ENCODE peak calls at places on chromosomes 3 and 15, in four cellular contexts. S, A, H and I are unnamed samples.

GRCh38 chr15:28984421-28985375 is 98.9 kb downstream of the APBA2 start:
- DNase-seq in S (no peak), H (no peak), A (no peak), I (peak)

GRCh38 chr15:60391722-60392340 is 6.0 kb downstream of the ANXA2 start:
- DNase-seq in H (no peak), A (no peak), S (no peak), I (peak)

GRCh38 chr3:70982700-70983140 is 600.8 kb downstream of the FOXP1 start:
- DNase-seq in H (peak), S (peak), A (no peak), I (no peak)

GRCh38 chr3:30082652-30083051 is 523.7 kb upstream of the TGFBR2 start:
- DNase-seq in A (no peak), H (peak), S (no peak), I (no peak)

GRCh38 chr3:62562596-62562995 is 189.2 kb upstream of the FEZF2 start:
- DNase-seq in H (no peak), S (no peak), A (no peak), I (no peak)

GRCh38 chr3:190172751-190173150 is 52.1 kb upstream of the P3H2 start:
- DNase-seq in A (no peak), S (no peak), H (no peak), I (no peak)

GRCh38 chr15:47718474-47719440 is 1.5 kb downstream of the SEMA6D start:
- DNase-seq in S (no peak), H (no peak), A (peak), I (no peak)

GRCh38 chr3:101779047-101779807 is at the start of gene NXPE3:
- DNase-seq in A (peak), H (peak), S (peak), I (peak)

GRCh38 chr3:44529927-44530326 is 25.1 kb upstream of the ZKSCAN7 start:
- DNase-seq in A (no peak), H (peak), S (no peak), I (no peak)

GRCh38 chr15:51076898-51077564 is 17.7 kb downstream of the TNFAIP8L3 start:
- DNase-seq in A (peak), S (no peak), H (peak), I (no peak)

GRCh38 chr15:56369234-56369633 is 4.0 kb downstream of the TEX9 start:
- DNase-seq in S (no peak), A (no peak), H (no peak), I (no peak)

GRCh38 chr3:78048698-78049097 is 1008.8 kb downstream of the ROBO2 start:
- DNase-seq in A (peak), S (no peak), H (no peak), I (no peak)

GRCh38 chr3:21020681-21021080 is 730.3 kb downstream of the ZNF385D start:
- DNase-seq in S (no peak), H (no peak), A (no peak), I (no peak)

GRCh38 chr3:118369892-118370491 is 664.7 kb downstream of the IGSF11 start:
- DNase-seq in A (no peak), H (no peak), S (no peak), I (no peak)

GRCh38 chr15:63038926-63039673 is 3.4 kb upstream of the TPM1 start:
- DNase-seq in S (no peak), H (no peak), A (no peak), I (no peak)

GRCh38 chr15:73804421-73804820 is 51.3 kb upstream of the INSYN1 start:
- DNase-seq in H (no peak), S (no peak), A (no peak), I (no peak)

GRCh38 chr15:29113336-29114276 is 156.0 kb downstream of the NSMCE3 start:
- DNase-seq in A (no peak), H (no peak), S (no peak), I (no peak)

GRCh38 chr3:25856902-25857518 is 67.1 kb downstream of the OXSM start:
- DNase-seq in S (no peak), A (peak), H (no peak), I (no peak)

GRCh38 chr3:10688126-10688525 is 127.9 kb upstream of the SLC6A11 start:
- DNase-seq in S (no peak), A (no peak), H (no peak), I (no peak)

GRCh38 chr3:146339262-146339808 is 88.4 kb upstream of the PLSCR4 start:
- DNase-seq in A (no peak), H (no peak), S (no peak), I (no peak)

GRCh38 chr15:44427756-44428724 is 611 bp downstream of the CTDSPL2 start:
- DNase-seq in S (no peak), H (peak), A (no peak), I (no peak)

GRCh38 chr15:72168131-72168825 is 29.3 kb downstream of the GRAMD2A start:
- DNase-seq in H (no peak), A (no peak), S (no peak), I (no peak)

GRCh38 chr3:115280531-115280930 is 133.4 kb upstream of the ZBTB20 start:
- DNase-seq in A (no peak), H (no peak), S (no peak), I (no peak)

GRCh38 chr3:99659965-99660364 is 21.6 kb downstream of the COL8A1 start:
- DNase-seq in A (no peak), S (no peak), H (no peak), I (no peak)

GRCh38 chr15:96334705-96335428 is 4.4 kb downstream of the NR2F2 start:
- DNase-seq in A (peak), S (no peak), H (no peak), I (no peak)

GRCh38 chr3:55701997-55702396 is 214.9 kb upstream of the WNT5A start:
- DNase-seq in S (no peak), A (no peak), H (no peak), I (no peak)

GRCh38 chr15:96171271-96171739 is 159.2 kb upstream of the NR2F2 start:
- DNase-seq in H (no peak), A (no peak), S (no peak), I (no peak)

GRCh38 chr3:3799173-3800075 is at the start of gene LRRN1:
- DNase-seq in S (no peak), A (peak), H (peak), I (peak)

GRCh38 chr15:88663216-88663615 is 24.4 kb downstream of the ISG20 start:
- DNase-seq in H (no peak), S (no peak), A (no peak), I (peak)

GRCh38 chr15:70351941-70352774 is 254.4 kb upstream of the TLE3 start:
- DNase-seq in S (no peak), A (no peak), H (no peak), I (peak)

GRCh38 chr3:64741344-64741743 is 53.5 kb upstream of the ADAMTS9 start:
- DNase-seq in S (no peak), A (no peak), H (no peak), I (no peak)

GRCh38 chr3:86793786-86794185 is 197.2 kb downstream of the VGLL3 start:
- DNase-seq in H (no peak), A (no peak), S (peak), I (no peak)

GRCh38 chr15:38187646-38188313 is 64.9 kb upstream of the SPRED1 start:
- DNase-seq in S (no peak), A (no peak), H (no peak), I (no peak)

GRCh38 chr3:78737988-78738387 is 1029.8 kb downstream of the ROBO1 start:
- DNase-seq in H (no peak), A (no peak), S (no peak), I (no peak)

GRCh38 chr3:100384735-100385134 is 16.2 kb downstream of the TOMM70 start:
- DNase-seq in H (no peak), S (no peak), A (no peak), I (no peak)

GRCh38 chr15:100141304-100142080 is 200.3 kb downstream of the ADAMTS17 start:
- DNase-seq in H (no peak), A (no peak), S (no peak), I (no peak)

GRCh38 chr15:61038387-61038786 is 190.7 kb downstream of the RORA start:
- DNase-seq in H (no peak), A (no peak), S (peak), I (no peak)

DNA sequence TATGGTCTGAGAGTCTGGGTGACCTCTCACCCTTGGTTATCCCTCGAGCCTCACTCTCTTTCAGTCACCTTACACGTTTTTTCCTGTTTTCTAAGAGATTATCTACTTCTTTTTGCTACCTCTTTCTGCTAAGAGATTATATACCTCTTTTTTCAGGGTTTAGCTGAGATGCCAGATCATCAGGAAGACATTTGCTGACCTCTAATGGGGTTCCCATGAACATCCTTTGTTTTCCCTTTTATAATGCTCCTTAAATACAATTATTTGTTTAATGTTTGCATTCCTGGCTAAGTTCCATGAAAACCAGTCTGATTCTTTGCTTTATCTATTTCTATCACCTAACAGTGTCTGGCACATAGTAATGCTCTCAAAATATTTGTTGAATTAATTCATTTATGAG is 39.6 kb downstream of the LEKR1 start:
- DNase-seq in H (no peak), A (no peak), S (no peak), I (no peak)
- TF ChIP-seq CTCF in H (no peak), A (no peak), S (no peak), I (peak)

GRCh38 chr3:45592405-45592804 is 2.1 kb upstream of the LIMD1 start:
- DNase-seq in A (no peak), H (no peak), S (no peak), I (no peak)

GRCh38 chr3:45591547-45591912 is 3.0 kb upstream of the LIMD1 start:
- DNase-seq in S (no peak), H (no peak), A (no peak), I (no peak)

GRCh38 chr3:45590822-45591546 is 3.6 kb upstream of the LIMD1 start:
- DNase-seq in H (no peak), A (no peak), S (no peak), I (no peak)

GRCh38 chr3:45593708-45594601 is 596 bp upstream of the LIMD1 start:
- DNase-seq in A (peak), H (peak), S (no peak), I (peak)

DNA sequence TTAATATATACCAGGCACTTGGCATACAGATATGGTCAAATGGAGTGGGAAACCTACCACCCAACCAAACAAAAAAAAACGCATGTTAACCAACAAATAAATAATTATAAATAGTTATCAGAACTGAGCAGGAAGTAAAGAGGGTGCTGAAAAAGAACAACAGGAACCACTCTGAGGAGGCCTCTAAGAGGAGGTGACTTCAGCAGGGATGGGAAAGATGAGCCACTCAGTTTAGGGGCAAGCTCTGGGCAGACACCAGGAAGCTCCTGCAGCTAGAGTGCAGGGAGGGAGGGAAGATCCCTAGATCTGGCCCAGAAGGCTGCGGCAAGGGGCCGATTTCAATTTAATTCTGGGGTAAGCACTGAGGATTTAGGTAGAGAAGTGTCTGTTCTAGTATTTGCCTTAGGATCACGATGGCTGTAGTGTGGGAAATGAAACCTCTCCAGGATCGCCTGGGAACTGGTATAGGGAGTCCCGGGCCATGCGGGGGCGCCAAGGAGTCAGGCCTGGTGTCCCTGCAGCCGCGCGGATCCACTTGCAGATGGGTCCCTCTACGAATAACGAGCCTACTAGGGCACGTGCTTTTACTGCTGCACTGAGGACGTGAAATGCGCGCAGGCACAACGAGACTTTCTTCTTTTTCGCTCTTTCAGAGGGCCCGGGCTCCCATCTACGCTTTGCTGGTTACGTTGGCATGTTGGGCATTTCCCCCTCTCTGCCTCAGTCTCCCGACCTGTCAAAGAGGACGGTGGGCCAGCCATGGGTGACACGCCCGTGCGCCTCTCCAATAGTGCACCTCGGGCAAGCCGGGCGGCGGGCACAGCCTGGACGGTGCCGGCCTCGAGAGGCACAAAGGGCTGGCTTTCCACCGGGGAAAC is 1.5 kb upstream of the LIMD1 start:
- DNase-seq in S (peak), H (peak), A (peak), I (peak)
- TF ChIP-seq CTCF in S (no peak), H (peak), A (peak), I (peak)

DNA sequence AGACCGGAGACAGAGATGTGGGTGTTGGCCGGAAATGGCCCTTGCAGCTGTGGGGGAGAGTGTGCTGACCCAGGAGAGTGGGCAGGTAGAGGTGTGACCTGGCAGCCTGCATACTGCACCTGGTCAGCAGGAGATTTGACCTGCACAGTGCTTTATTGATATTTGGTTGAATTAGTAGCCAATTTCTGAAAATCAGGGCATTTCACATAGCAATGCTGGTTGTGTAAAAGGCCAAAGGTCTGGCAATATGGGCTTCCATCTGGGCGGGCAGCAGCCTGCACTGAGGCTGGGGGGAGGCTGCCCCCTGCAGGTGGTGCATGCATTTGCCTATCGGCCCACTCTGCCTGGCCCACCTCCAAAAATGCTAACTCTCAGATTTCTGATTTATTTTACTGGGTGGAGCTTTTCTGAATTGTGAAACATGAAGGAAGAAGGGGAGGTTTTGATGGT is 9.4 kb upstream of the MGLL start:
- DNase-seq in H (peak), S (no peak), A (no peak), I (no peak)
- TF ChIP-seq CTCF in H (peak), S (no peak), A (peak), I (peak)

GRCh38 chr3:52230889-52231499 is 5.5 kb upstream of the TLR9 start:
- DNase-seq in A (no peak), S (no peak), H (no peak), I (no peak)

GRCh38 chr3:52233108-52233591 is 5.8 kb downstream of the TWF2 start:
- DNase-seq in A (no peak), H (no peak), S (no peak), I (no peak)

GRCh38 chr3:52233968-52234367 is 5.0 kb downstream of the TWF2 start:
- DNase-seq in H (no peak), A (no peak), S (no peak), I (no peak)

GRCh38 chr3:52231502-52232278 is 6.2 kb upstream of the TLR9 start:
- DNase-seq in A (peak), S (no peak), H (peak), I (peak)

DNA sequence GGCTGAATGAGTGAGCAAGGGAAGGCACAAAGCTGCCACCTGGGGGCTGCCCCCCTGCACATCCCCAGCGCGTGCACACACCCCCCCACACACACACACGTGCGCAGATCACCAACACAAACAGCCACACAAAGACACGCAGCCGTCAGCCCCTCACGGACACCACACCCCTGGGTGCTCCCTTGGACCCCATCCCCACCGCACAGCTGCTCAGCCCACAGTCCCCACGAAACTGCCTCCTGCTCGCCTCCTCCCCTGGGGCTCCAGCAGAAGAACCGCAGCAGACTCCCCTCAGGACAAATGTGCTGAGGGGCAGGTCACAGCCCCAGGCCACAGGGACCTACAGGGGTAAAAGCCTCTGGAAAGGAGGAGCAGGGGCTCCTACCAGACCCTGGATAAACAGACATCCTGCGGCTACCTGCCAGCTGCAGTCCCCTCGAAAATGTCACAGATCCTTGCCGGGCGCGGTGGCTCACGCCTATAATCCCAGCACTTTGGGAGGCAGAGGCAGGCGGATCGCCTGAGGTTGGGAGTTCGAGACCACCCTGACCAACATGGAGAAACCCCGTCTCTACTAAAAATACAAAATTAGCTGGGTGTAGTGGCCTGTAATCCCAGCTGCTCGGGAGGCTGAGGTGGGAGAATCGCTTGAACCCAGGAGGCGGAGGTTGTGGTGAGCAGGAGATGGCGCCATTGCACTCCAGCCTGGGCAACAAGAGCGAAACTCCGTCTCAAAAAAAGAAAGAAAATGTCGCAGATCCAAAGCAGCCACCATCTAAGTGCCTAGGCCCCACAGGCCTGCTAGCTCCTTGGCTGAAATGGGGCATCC is 6.5 kb downstream of the TWF2 start:
- DNase-seq in S (no peak), H (no peak), A (no peak), I (no peak)
- TF ChIP-seq CTCF in S (no peak), H (peak), A (no peak), I (peak)